ENCODE peak calls at places on chromosomes 16 and 17, in seven cellular contexts. One of them, this sample, is unnamed.

GRCh38 chr17:78725448-78726021 is 56.5 kb downstream of the CYTH1 start:
- DNase-seq in CD4-positive, alpha-beta T cell: no peak
- DNase-seq in NAMALWA: peak
- DNase-seq in aorta: no peak
- DNase-seq in SK-N-SH: no peak
- DNase-seq in psoas muscle: no peak
- DNase-seq in amniotic stem cell: no peak
- DNase-seq in this sample: no peak

GRCh38 chr16:17375388-17376304 is 95.1 kb downstream of the XYLT1 start:
- DNase-seq in CD4-positive, alpha-beta T cell: no peak
- DNase-seq in NAMALWA: no peak
- DNase-seq in aorta: no peak
- DNase-seq in SK-N-SH: peak
- DNase-seq in psoas muscle: no peak
- DNase-seq in amniotic stem cell: no peak
- DNase-seq in this sample: no peak

GRCh38 chr17:2705263-2705662 is 6.3 kb downstream of the CLUH start:
- DNase-seq in CD4-positive, alpha-beta T cell: no peak
- DNase-seq in NAMALWA: no peak
- DNase-seq in aorta: peak
- DNase-seq in SK-N-SH: no peak
- DNase-seq in psoas muscle: no peak
- DNase-seq in amniotic stem cell: no peak
- DNase-seq in this sample: peak

GRCh38 chr16:81457326-81458133 is 12.9 kb downstream of the CMIP start:
- DNase-seq in CD4-positive, alpha-beta T cell: no peak
- DNase-seq in NAMALWA: no peak
- DNase-seq in aorta: no peak
- DNase-seq in SK-N-SH: no peak
- DNase-seq in psoas muscle: peak
- DNase-seq in amniotic stem cell: no peak
- DNase-seq in this sample: no peak

GRCh38 chr17:36918260-36918691 is 19.0 kb upstream of the LHX1 start:
- DNase-seq in CD4-positive, alpha-beta T cell: no peak
- DNase-seq in NAMALWA: no peak
- DNase-seq in aorta: no peak
- DNase-seq in SK-N-SH: no peak
- DNase-seq in psoas muscle: no peak
- DNase-seq in amniotic stem cell: no peak
- DNase-seq in this sample: no peak

GRCh38 chr17:40345161-40346034 is 19.1 kb downstream of the GJD3 start:
- DNase-seq in CD4-positive, alpha-beta T cell: peak
- DNase-seq in NAMALWA: no peak
- DNase-seq in aorta: peak
- DNase-seq in SK-N-SH: peak
- DNase-seq in psoas muscle: peak
- DNase-seq in amniotic stem cell: peak
- DNase-seq in this sample: peak

GRCh38 chr16:66473654-66474519 is 46.8 kb downstream of the BEAN1 start:
- DNase-seq in CD4-positive, alpha-beta T cell: no peak
- DNase-seq in NAMALWA: no peak
- DNase-seq in aorta: peak
- DNase-seq in SK-N-SH: no peak
- DNase-seq in psoas muscle: no peak
- DNase-seq in amniotic stem cell: no peak
- DNase-seq in this sample: peak

GRCh38 chr16:68823401-68823800 is 19.9 kb upstream of the TANGO6 start:
- DNase-seq in CD4-positive, alpha-beta T cell: no peak
- DNase-seq in NAMALWA: no peak
- DNase-seq in aorta: no peak
- DNase-seq in SK-N-SH: no peak
- DNase-seq in psoas muscle: no peak
- DNase-seq in amniotic stem cell: peak
- DNase-seq in this sample: no peak

GRCh38 chr16:57773680-57774295 is 28.5 kb downstream of the KIFC3 start:
- DNase-seq in CD4-positive, alpha-beta T cell: no peak
- DNase-seq in NAMALWA: no peak
- DNase-seq in aorta: no peak
- DNase-seq in SK-N-SH: no peak
- DNase-seq in psoas muscle: peak
- DNase-seq in amniotic stem cell: no peak
- DNase-seq in this sample: peak

This sample was measured in left ventricle myocardium superior.